ENCODE peak calls at places on chromosomes 7 and 10, in eight cellular contexts. X, U, R, O, V, L, M and B are unnamed samples. For H3K36me3, the result is how much of the 10 kb centered on the place peaks cover.

GRCh38 chr10:9254353-9254752 is 1199.9 kb downstream of the GATA3 start:
- DNase-seq in X (no peak), U (no peak), R (no peak), O (no peak), V (no peak), L (no peak), M (no peak), B (no peak)

GRCh38 chr10:69876931-69877330 is 75.2 kb downstream of the COL13A1 start:
- DNase-seq in X (no peak), U (no peak), R (no peak), O (no peak), V (no peak), L (no peak), M (no peak), B (no peak)

GRCh38 chr10:33122014-33122788 is 164.2 kb upstream of the ITGB1 start:
- DNase-seq in X (no peak), U (no peak), R (no peak), O (no peak), V (no peak), L (no peak), M (no peak), B (no peak)

GRCh38 chr7:105270117-105270516 is 118.6 kb downstream of the SRPK2 start:
- DNase-seq in X (no peak), U (no peak), R (no peak), O (no peak), V (no peak), L (no peak), M (no peak), B (no peak)

GRCh38 chr10:120005408-120006280 is 113.1 kb downstream of the SEC23IP start:
- DNase-seq in X (no peak), U (no peak), R (no peak), O (no peak), V (no peak), L (no peak), M (no peak), B (no peak)

GRCh38 chr10:121734517-121735137 is 136.4 kb upstream of the FGFR2 start:
- DNase-seq in X (no peak), U (no peak), R (no peak), O (no peak), V (no peak), L (no peak), M (peak), B (no peak)

GRCh38 chr7:46035166-46035565 is 114.1 kb upstream of the IGFBP3 start:
- DNase-seq in X (no peak), U (no peak), R (no peak), O (no peak), V (no peak), L (no peak), M (no peak), B (no peak)

GRCh38 chr10:77770081-77770867 is 132.7 kb upstream of the KCNMA1 start:
- DNase-seq in X (no peak), U (no peak), R (no peak), O (no peak), V (no peak), L (no peak), M (no peak), B (no peak)

GRCh38 chr10:125016611-125017202 is 74.8 kb downstream of the ZRANB1 start:
- DNase-seq in X (no peak), U (no peak), R (peak), O (peak), V (no peak), L (peak), M (no peak), B (no peak)

GRCh38 chr7:78777844-78778243 is 675.6 kb downstream of the MAGI2 start:
- DNase-seq in X (no peak), U (no peak), R (no peak), O (no peak), V (no peak), L (no peak), M (no peak), B (no peak)

GRCh38 chr10:121683803-121684202 is 85.6 kb upstream of the FGFR2 start:
- DNase-seq in X (no peak), U (no peak), R (no peak), O (no peak), V (no peak), L (no peak), M (no peak), B (no peak)

GRCh38 chr10:117860823-117861222 is 185.9 kb downstream of the RAB11FIP2 start:
- DNase-seq in X (no peak), U (no peak), R (no peak), O (no peak), V (no peak), L (no peak), M (peak), B (peak)

GRCh38 chr7:16129431-16130126 is 291.8 kb downstream of the CRPPA start:
- DNase-seq in X (no peak), U (no peak), R (no peak), O (no peak), V (no peak), L (no peak), M (no peak), B (no peak)

GRCh38 chr7:70014472-70015232 is 416.4 kb downstream of the AUTS2 start:
- DNase-seq in X (no peak), U (no peak), R (no peak), O (no peak), V (no peak), L (no peak), M (peak), B (no peak)

GRCh38 chr7:110382736-110383135 is 708.2 kb upstream of the LRRN3 start:
- DNase-seq in X (no peak), U (no peak), R (no peak), O (no peak), V (no peak), L (no peak), M (no peak), B (no peak)

GRCh38 chr7:43905209-43905946 is 1.0 kb downstream of the URGCP start:
- DNase-seq in X (no peak), U (peak), R (no peak), O (no peak), V (no peak), L (no peak), M (no peak), B (no peak)

GRCh38 chr10:92204238-92204637 is 86.6 kb downstream of the CPEB3 start:
- DNase-seq in X (no peak), U (no peak), R (no peak), O (no peak), V (no peak), L (no peak), M (no peak), B (no peak)

GRCh38 chr7:5699951-5700384 is 81.5 kb downstream of the RNF216 start:
- DNase-seq in X (peak), U (peak), R (no peak), O (no peak), V (no peak), L (no peak), M (peak), B (no peak)

GRCh38 chr7:107856806-107857540 is 34.0 kb upstream of the DLD start:
- DNase-seq in X (peak), U (no peak), R (no peak), O (no peak), V (no peak), L (no peak), M (no peak), B (no peak)

GRCh38 chr7:80466638-80467037 is 45.2 kb downstream of the GNAT3 start:
- DNase-seq in X (no peak), U (no peak), R (no peak), O (no peak), V (no peak), L (no peak), M (no peak), B (no peak)

GRCh38 chr7:37452346-37452745 is 3.7 kb upstream of the ELMO1 start:
- DNase-seq in X (no peak), U (no peak), R (no peak), O (no peak), V (no peak), L (no peak), M (no peak), B (no peak)

GRCh38 chr7:157432957-157433576 is 96.3 kb downstream of the DNAJB6 start:
- DNase-seq in X (peak), U (no peak), R (no peak), O (peak), V (no peak), L (no peak), M (peak), B (no peak)

GRCh38 chr10:86757110-86757790 is 831 bp downstream of the BMPR1A start:
- DNase-seq in X (peak), U (peak), R (peak), O (peak), V (no peak), L (peak), M (no peak), B (no peak)

GRCh38 chr10:59002011-59002410 is 174.4 kb upstream of the PHYHIPL start:
- DNase-seq in X (no peak), U (no peak), R (no peak), O (no peak), V (no peak), L (no peak), M (no peak), B (no peak)

GRCh38 chr7:87816389-87816788 is 59.8 kb downstream of the SLC25A40 start:
- DNase-seq in X (no peak), U (no peak), R (no peak), O (no peak), V (no peak), L (no peak), M (no peak), B (no peak)

GRCh38 chr10:105656880-105657279 is 1015.8 kb downstream of the SORCS3 start:
- DNase-seq in X (no peak), U (no peak), R (no peak), O (no peak), V (no peak), L (no peak), M (no peak), B (no peak)

DNA sequence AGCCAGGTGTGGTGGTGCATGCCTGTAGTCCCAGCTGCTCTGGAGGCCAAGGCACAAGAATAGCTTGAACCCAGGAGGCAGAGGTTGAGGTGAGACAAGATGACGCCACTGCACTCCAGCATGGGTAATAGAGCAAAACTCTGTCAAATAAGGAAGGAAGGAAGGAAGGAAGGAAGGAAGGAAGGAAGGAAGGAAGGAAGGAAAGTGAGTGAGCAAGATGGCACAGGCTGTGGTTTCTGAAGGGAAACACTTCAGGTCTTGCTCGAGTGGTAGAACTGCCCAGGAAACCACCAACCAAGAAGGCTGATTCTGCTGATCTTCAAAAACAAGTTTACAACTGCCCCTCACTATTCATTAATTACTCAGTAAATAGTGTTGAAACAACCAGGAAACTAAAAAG is 45.2 kb downstream of the EZH2 start:
- DNase-seq in X (no peak), U (no peak), R (no peak), O (no peak), V (no peak), L (no peak), M (no peak), B (peak)
- H3K36me3 ChIP-seq in X (under half), U (under half), R (under half), O (under half), V (under half), L (under half), M (half or more), B (half or more)

DNA sequence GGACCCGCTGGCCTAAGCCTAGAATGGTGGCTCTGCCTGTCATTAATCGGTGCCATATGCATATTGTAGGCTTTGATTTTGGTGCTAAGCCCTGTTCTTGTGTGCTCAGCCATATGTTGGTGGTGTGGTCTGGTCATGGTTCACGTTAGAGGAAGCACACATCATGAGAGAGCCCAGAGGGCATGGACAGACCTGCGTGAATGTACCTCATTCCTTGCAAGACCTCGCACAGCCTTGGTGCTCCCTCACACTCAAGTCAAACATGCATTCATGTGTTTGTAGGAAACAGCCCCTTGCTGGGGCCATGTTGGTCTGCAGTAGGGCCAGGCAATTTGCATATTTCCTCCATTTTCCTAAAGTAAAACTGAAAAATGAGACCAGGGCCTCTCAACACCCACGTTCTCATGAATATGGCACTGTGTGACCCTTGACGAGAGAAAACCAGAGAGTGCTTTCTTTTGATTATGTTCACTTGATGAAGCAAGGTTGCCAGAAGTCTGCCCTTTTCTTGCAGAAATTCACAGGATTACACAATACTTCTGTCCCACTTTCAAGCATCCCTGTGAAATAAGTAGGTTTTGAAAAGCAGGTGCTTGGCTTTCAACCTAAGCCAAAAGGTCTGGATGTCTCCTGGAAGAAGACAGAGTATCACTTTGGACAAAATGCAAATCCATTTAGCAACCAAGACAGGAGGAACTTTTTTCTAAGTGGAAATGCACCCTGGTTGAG is 268.8 kb downstream of the CELF2 start:
- DNase-seq in X (no peak), U (no peak), R (no peak), O (no peak), V (no peak), L (no peak), M (no peak), B (no peak)
- H3K36me3 ChIP-seq in X (half or more), U (under half), R (half or more), O (under half), V (under half), L (under half), M (under half), B (under half)

DNA sequence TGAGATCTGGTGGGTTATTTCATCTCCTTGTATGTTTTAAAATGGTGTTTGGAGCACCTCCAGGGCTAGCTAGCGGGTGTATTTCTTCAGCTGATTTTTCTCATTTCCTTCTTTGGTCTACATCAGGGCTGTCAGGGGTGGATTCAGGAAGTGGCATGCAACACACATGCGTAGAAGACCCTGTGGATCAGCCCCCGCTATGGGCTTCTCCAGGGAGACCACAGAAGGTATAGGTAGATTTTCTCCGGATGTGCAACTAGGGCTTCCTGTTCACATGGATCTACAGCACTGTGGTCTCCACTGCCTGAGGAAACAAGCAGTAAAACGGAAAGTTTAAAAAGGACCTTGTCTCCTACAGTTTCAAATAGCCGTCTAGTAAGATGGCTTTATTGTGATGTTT is 10.4 kb downstream of the NUB1 start:
- DNase-seq in X (peak), U (no peak), R (no peak), O (no peak), V (no peak), L (no peak), M (peak), B (no peak)
- H3K36me3 ChIP-seq in X (under half), U (under half), R (half or more), O (under half), V (under half), L (under half), M (half or more), B (under half)

DNA sequence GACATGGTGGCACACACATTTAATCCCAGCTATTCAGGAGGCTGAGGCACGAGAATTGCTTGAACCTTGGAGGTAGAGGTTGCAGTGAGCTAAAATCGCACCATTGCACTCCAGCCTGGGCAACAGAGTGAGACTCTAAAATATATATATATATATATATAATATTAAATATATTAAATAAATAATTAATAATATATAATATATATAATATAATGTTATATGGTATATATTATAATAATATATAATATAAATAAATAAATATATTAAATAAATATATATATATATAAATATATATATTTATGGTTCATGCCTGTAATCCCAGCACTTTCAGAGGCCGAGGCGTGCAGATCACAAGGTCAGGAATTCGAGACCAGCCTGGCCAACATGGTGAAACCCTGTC is 33.9 kb upstream of the PBLD start:
- DNase-seq in X (no peak), U (no peak), R (no peak), O (no peak), V (no peak), L (no peak), M (no peak), B (no peak)
- H3K36me3 ChIP-seq in X (under half), U (under half), R (half or more), O (under half), V (under half), L (under half), M (under half), B (under half)

GRCh38 chr10:75231672-75232581 is 3.8 kb downstream of the COMTD1 start:
- DNase-seq in X (no peak), U (no peak), R (no peak), O (no peak), V (no peak), L (no peak), M (no peak), B (no peak)

GRCh38 chr10:75228834-75229233 is 6.9 kb downstream of the COMTD1 start:
- DNase-seq in X (no peak), U (no peak), R (no peak), O (no peak), V (no peak), L (no peak), M (no peak), B (no peak)

GRCh38 chr10:75228278-75228677 is 7.5 kb downstream of the COMTD1 start:
- DNase-seq in X (no peak), U (no peak), R (no peak), O (no peak), V (no peak), L (no peak), M (no peak), B (no peak)

GRCh38 chr10:75230600-75231038 is 5.1 kb downstream of the COMTD1 start:
- DNase-seq in X (peak), U (peak), R (peak), O (peak), V (no peak), L (peak), M (peak), B (no peak)

GRCh38 chr10:75229961-75230360 is 5.8 kb downstream of the COMTD1 start:
- DNase-seq in X (no peak), U (no peak), R (no peak), O (no peak), V (no peak), L (no peak), M (no peak), B (no peak)
- H3K36me3 ChIP-seq in X (under half), U (under half), R (half or more), O (under half), V (under half), L (under half), M (half or more), B (under half)

GRCh38 chr7:94417261-94417660 is 22.6 kb downstream of the COL1A2 start:
- DNase-seq in X (no peak), U (no peak), R (no peak), O (no peak), V (no peak), L (no peak), M (no peak), B (no peak)
- H3K36me3 ChIP-seq in X (under half), U (under half), R (half or more), O (under half), V (under half), L (under half), M (under half), B (half or more)

DNA sequence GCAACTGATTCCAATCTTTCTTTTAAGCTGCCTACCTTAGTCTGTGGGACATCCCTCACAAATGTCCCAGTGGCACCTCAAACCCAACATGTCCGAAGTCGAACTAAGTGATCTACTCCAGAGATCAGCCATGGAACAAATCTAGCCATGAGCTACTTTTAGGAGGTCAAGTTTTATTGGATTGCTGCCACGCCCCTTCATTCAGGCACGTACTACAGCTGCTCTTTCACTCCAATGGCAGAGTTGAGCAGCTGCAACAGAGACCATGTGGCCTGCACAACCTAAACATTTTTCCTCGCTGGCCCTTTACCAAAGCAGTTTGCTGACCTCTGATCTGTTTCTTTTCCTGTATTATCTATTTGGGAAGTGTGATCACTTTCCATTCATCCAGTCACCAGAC is 192.4 kb upstream of the CDCA7L start:
- DNase-seq in X (no peak), U (no peak), R (no peak), O (no peak), V (no peak), L (no peak), M (no peak), B (no peak)
- H3K36me3 ChIP-seq in X (under half), U (under half), R (half or more), O (under half), V (under half), L (under half), M (half or more), B (under half)

DNA sequence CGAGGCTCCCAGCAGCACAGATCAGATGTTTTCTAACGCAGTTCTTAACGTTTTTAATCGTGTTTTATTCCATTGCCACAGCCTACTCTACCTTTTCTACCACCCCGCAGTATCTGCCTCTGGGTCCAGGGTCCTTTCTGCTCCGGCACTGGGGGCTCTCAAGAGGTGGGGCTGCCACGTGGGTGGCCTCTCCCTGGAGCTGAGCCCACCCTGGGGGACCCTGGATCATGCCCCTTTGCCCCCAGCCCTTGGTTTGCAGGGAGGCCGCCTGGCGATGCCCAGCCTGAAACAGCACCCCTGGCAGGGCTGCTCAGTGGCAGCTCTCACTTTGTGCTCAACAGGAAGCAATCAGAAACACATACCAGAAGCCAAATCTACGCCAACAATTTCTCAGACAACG is 25.3 kb downstream of the PDIA4 start:
- DNase-seq in X (no peak), U (no peak), R (no peak), O (no peak), V (no peak), L (no peak), M (no peak), B (no peak)
- H3K36me3 ChIP-seq in X (under half), U (under half), R (under half), O (under half), V (under half), L (under half), M (half or more), B (half or more)